ENCODE peak calls at places on chromosome 9, in six cellular contexts. L is HCT116; S is effector CD4-positive, alpha-beta T cell; I is brain microvascular endothelial cell; T is pulmonary artery endothelial cell; Q is right atrium auricular region. U is an unnamed sample.

GRCh38 chr9:131618071-131618479 is 72.8 kb downstream of the PRRT1B start:
- DNase-seq in L (no peak), T (no peak), S (no peak), Q (peak), I (no peak), U (peak)

GRCh38 chr9:29697011-29697410 is 2123.7 kb upstream of the C9orf72 start:
- DNase-seq in Q (no peak), T (no peak), L (no peak), S (no peak), I (no peak), U (no peak)

GRCh38 chr9:75101004-75101601 is 12.8 kb downstream of the OSTF1 start:
- DNase-seq in Q (no peak), S (no peak), T (no peak), I (no peak), L (no peak), U (no peak)

GRCh38 chr9:133051966-133052539 is 9.7 kb upstream of the CEL start:
- DNase-seq in S (no peak), L (no peak), Q (no peak), T (no peak), I (no peak), U (no peak)

GRCh38 chr9:77447646-77448045 is 200.5 kb downstream of the GNA14 start:
- DNase-seq in Q (no peak), S (no peak), L (no peak), I (no peak), T (no peak), U (no peak)

GRCh38 chr9:20606637-20607036 is 15.7 kb downstream of the MLLT3 start:
- DNase-seq in T (no peak), Q (no peak), S (no peak), L (no peak), I (no peak), U (no peak)

GRCh38 chr9:127506814-127507750 is 55.8 kb downstream of the LRSAM1 start:
- DNase-seq in Q (no peak), I (peak), T (no peak), L (no peak), S (no peak), U (no peak)

GRCh38 chr9:130266236-130267098 is 907 bp downstream of the HMCN2 start:
- DNase-seq in T (no peak), Q (no peak), L (no peak), I (no peak), S (no peak), U (no peak)

GRCh38 chr9:126080641-126081040 is 246.0 kb upstream of the MVB12B start:
- DNase-seq in I (no peak), S (no peak), Q (no peak), T (no peak), L (no peak), U (no peak)

GRCh38 chr9:133795049-133795448 is 56.9 kb upstream of the SARDH start:
- DNase-seq in Q (no peak), I (no peak), T (no peak), L (no peak), S (no peak), U (no peak)

GRCh38 chr9:81601639-81602623 is 87.4 kb downstream of the TLE1 start:
- DNase-seq in S (no peak), L (no peak), I (no peak), Q (no peak), T (no peak), U (no peak)

GRCh38 chr9:124844291-124844690 is 9.0 kb upstream of the WDR38 start:
- DNase-seq in I (no peak), Q (no peak), T (no peak), S (no peak), L (no peak), U (no peak)

GRCh38 chr9:89606567-89607311 is 1.9 kb downstream of the GADD45G start:
- DNase-seq in I (peak), Q (no peak), L (no peak), T (no peak), S (no peak), U (no peak)

GRCh38 chr9:136245194-136246150 is at the start of gene QSOX2:
- DNase-seq in S (peak), T (peak), L (peak), Q (peak), I (peak), U (no peak)

GRCh38 chr9:133991964-133992779 is at the start of gene VAV2:
- DNase-seq in I (no peak), Q (no peak), S (peak), T (no peak), L (peak), U (no peak)

GRCh38 chr9:98971168-98971914 is 27.6 kb downstream of the COL15A1 start:
- DNase-seq in Q (no peak), L (no peak), T (no peak), I (peak), S (no peak), U (no peak)

GRCh38 chr9:93612052-93612795 is 35.8 kb downstream of the PHF2 start:
- DNase-seq in T (no peak), I (no peak), S (no peak), L (no peak), Q (no peak), U (no peak)

GRCh38 chr9:89380437-89381307 is 62.4 kb downstream of the SECISBP2 start:
- DNase-seq in T (no peak), L (no peak), Q (no peak), S (no peak), I (peak), U (no peak)

GRCh38 chr9:129270903-129271431 is 92.9 kb upstream of the IER5L start:
- DNase-seq in S (no peak), I (peak), T (no peak), L (no peak), Q (no peak), U (no peak)

GRCh38 chr9:21395778-21396717 is 10.8 kb upstream of the IFNA2 start:
- DNase-seq in T (no peak), Q (no peak), I (no peak), S (peak), L (peak), U (no peak)

GRCh38 chr9:120628207-120628924 is 48.4 kb upstream of the CDK5RAP2 start:
- DNase-seq in I (no peak), S (no peak), T (no peak), L (no peak), Q (no peak), U (no peak)